ENCODE peak calls at places on chromosomes 1 and 21, in seven cellular contexts. J is fibroblast of the aortic adventitia; A is midbrain; V is stimulated activated CD4-positive, alpha-beta T cell treated with anti-CD3 and anti-CD28 coated beads, Interleukin-4, amount 100 ng/mL, for 4 hours; I is activated CD4-positive, alpha-beta T cell treated with anti-CD3 and anti-CD28 coated beads for 48 hours; Q is CD8-positive, alpha-beta memory T cell; D is effector CD8-positive, alpha-beta T cell. O is an unnamed sample.

GRCh38 chr21:41322496-41323382 is 6.1 kb downstream of the FAM3B start:
- DNase-seq in J (no peak), A (no peak), V (no peak), I (no peak), Q (no peak), D (no peak), O (no peak)

GRCh38 chr1:117607471-117607870 is 1.6 kb downstream of the TENT5C start:
- DNase-seq in J (no peak), A (no peak), V (peak; percentile 31), I (peak; percentile 32), Q (peak; percentile 56), D (no peak), O (peak; percentile 61)

GRCh38 chr1:212814989-212815388 is 23.3 kb downstream of the TATDN3 start:
- DNase-seq in J (peak; percentile 35), A (peak; percentile 71), V (no peak), I (no peak), Q (no peak), D (no peak), O (no peak)

GRCh38 chr1:180789460-180789859 is 123.2 kb upstream of the KIAA1614 start:
- DNase-seq in J (no peak), A (no peak), V (no peak), I (no peak), Q (no peak), D (no peak), O (no peak)

GRCh38 chr1:170318141-170318540 is 172.4 kb downstream of the NTMT2 start:
- DNase-seq in J (no peak), A (no peak), V (no peak), I (no peak), Q (no peak), D (no peak), O (no peak)

GRCh38 chr1:28112388-28113311 is 24.2 kb upstream of the EYA3 start:
- DNase-seq in J (peak; percentile 37), A (peak; percentile 40), V (no peak), I (no peak), Q (no peak), D (no peak), O (no peak)

GRCh38 chr1:47527653-47528272 is 89.9 kb downstream of the FOXD2 start:
- DNase-seq in J (no peak), A (no peak), V (no peak), I (peak; percentile 21), Q (no peak), D (no peak), O (no peak)

GRCh38 chr1:24055681-24056080 is 56.3 kb downstream of the MYOM3 start:
- DNase-seq in J (no peak), A (no peak), V (no peak), I (no peak), Q (no peak), D (no peak), O (no peak)

GRCh38 chr1:202656057-202656456 is 54.2 kb downstream of the SYT2 start:
- DNase-seq in J (no peak), A (no peak), V (no peak), I (no peak), Q (no peak), D (no peak), O (no peak)

GRCh38 chr1:155974208-155975165 is 3.9 kb downstream of the ARHGEF2 start:
- DNase-seq in J (no peak), A (peak; percentile 83), V (no peak), I (no peak), Q (no peak), D (no peak), O (no peak)

GRCh38 chr1:14968251-14968812 is 185.2 kb upstream of the TMEM51 start:
- DNase-seq in J (peak; percentile 88), A (peak; percentile 64), V (no peak), I (no peak), Q (no peak), D (no peak), O (no peak)

GRCh38 chr1:228081144-228081543 is 1.4 kb upstream of the ARF1 start:
- DNase-seq in J (no peak), A (no peak), V (no peak), I (no peak), Q (no peak), D (no peak), O (no peak)

GRCh38 chr1:115337276-115337632 is 795 bp downstream of the NGF start:
- DNase-seq in J (peak; percentile 41), A (no peak), V (no peak), I (no peak), Q (no peak), D (no peak), O (no peak)

GRCh38 chr1:183635112-183635605 is 424 bp downstream of the ARPC5 start:
- DNase-seq in J (no peak), A (peak; percentile 36), V (no peak), I (peak; percentile 39), Q (peak; percentile 31), D (peak; percentile 17), O (no peak)

GRCh38 chr1:156103521-156103947 is 11.0 kb upstream of the LMNA start:
- DNase-seq in J (peak; percentile 80), A (no peak), V (peak; percentile 55), I (peak; percentile 63), Q (no peak), D (no peak), O (no peak)

GRCh38 chr1:52551476-52552235 is 1.2 kb downstream of the TUT4 start:
- DNase-seq in J (peak; percentile 61), A (peak; percentile 47), V (peak; percentile 27), I (peak; percentile 61), Q (peak; percentile 56), D (peak; percentile 7), O (no peak)

GRCh38 chr1:67110352-67110751 is 24.4 kb downstream of the C1orf141 start:
- DNase-seq in J (no peak), A (no peak), V (no peak), I (no peak), Q (no peak), D (no peak), O (no peak)

GRCh38 chr1:227094249-227094966 is 154.3 kb downstream of the COQ8A start:
- DNase-seq in J (no peak), A (no peak), V (no peak), I (no peak), Q (no peak), D (no peak), O (no peak)

GRCh38 chr1:239675735-239676134 is 289.4 kb downstream of the CHRM3 start:
- DNase-seq in J (no peak), A (no peak), V (no peak), I (no peak), Q (no peak), D (no peak), O (no peak)

GRCh38 chr1:151946366-151946764 is 37.1 kb upstream of the THEM4 start:
- DNase-seq in J (no peak), A (no peak), V (peak; percentile 9), I (peak; percentile 26), Q (no peak), D (no peak), O (peak; percentile 25)

GRCh38 chr21:44273046-44273445 is 11.3 kb upstream of the DNMT3L start:
- DNase-seq in J (no peak), A (no peak), V (no peak), I (no peak), Q (no peak), D (no peak), O (no peak)

GRCh38 chr1:154752273-154753030 is 117.6 kb downstream of the KCNN3 start:
- DNase-seq in J (no peak), A (no peak), V (no peak), I (no peak), Q (no peak), D (no peak), O (no peak)

GRCh38 chr21:36203603-36203889 is 46.9 kb downstream of the DOP1B start:
- DNase-seq in J (peak; percentile 78), A (no peak), V (peak; percentile 59), I (peak; percentile 70), Q (no peak), D (no peak), O (no peak)

GRCh38 chr1:76281306-76281705 is 206.8 kb downstream of the ST6GALNAC3 start:
- DNase-seq in J (no peak), A (no peak), V (no peak), I (no peak), Q (no peak), D (no peak), O (no peak)

GRCh38 chr1:8911416-8912309 is 33.2 kb upstream of the ENO1 start:
- DNase-seq in J (no peak), A (no peak), V (no peak), I (no peak), Q (no peak), D (no peak), O (no peak)

GRCh38 chr1:184992271-184992670 is 18.0 kb upstream of the NIBAN1 start:
- DNase-seq in J (no peak), A (no peak), V (no peak), I (no peak), Q (no peak), D (no peak), O (no peak)

GRCh38 chr1:26690157-26690556 is 5.7 kb upstream of the ARID1A start:
- DNase-seq in J (no peak), A (no peak), V (no peak), I (no peak), Q (no peak), D (no peak), O (no peak)

GRCh38 chr1:28354121-28354520 is 15.4 kb upstream of the PHACTR4 start:
- DNase-seq in J (peak; percentile 51), A (no peak), V (no peak), I (no peak), Q (no peak), D (no peak), O (no peak)

GRCh38 chr1:53585116-53585515 is 125.9 kb downstream of the DMRTB1 start:
- DNase-seq in J (peak; percentile 13), A (no peak), V (peak; percentile 32), I (peak; percentile 35), Q (peak; percentile 21), D (no peak), O (peak; percentile 70)

GRCh38 chr1:15454256-15454655 is 2.3 kb upstream of the CELA2A start:
- DNase-seq in J (peak; percentile 68), A (no peak), V (no peak), I (no peak), Q (no peak), D (no peak), O (no peak)

GRCh38 chr1:212692774-212693644 is 6.6 kb downstream of the BATF3 start:
- DNase-seq in J (peak; percentile 56), A (no peak), V (no peak), I (no peak), Q (no peak), D (no peak), O (no peak)

GRCh38 chr1:6084781-6085495 is 39.2 kb downstream of the KCNAB2 start:
- DNase-seq in J (no peak), A (no peak), V (no peak), I (no peak), Q (no peak), D (no peak), O (no peak)

GRCh38 chr1:3695326-3696217 is 43.3 kb downstream of the TP73 start:
- DNase-seq in J (peak; percentile 14), A (peak; percentile 41), V (peak; percentile 5), I (peak; percentile 63), Q (peak; percentile 11), D (no peak), O (peak; percentile 23)

GRCh38 chr1:184110253-184111204 is 59.0 kb downstream of the TSEN15 start:
- DNase-seq in J (peak; percentile 1), A (no peak), V (peak; percentile 4), I (no peak), Q (no peak), D (no peak), O (peak; percentile 8)

O was measured in effector memory CD8-positive, alpha-beta T cell.